ENCODE peak calls at places on chromosomes 13 and 19, in five cellular contexts. J is neuronal stem cell, F is IMR-90, P is H1, Q is H9. A is an unnamed sample.

GRCh38 chr19:54530866-54531265 is 28.2 kb downstream of the LAIR2 start:
- DNase-seq in J (no peak), F (no peak), P (no peak), Q (no peak), A (no peak)

GRCh38 chr13:58919551-58919950 is 1244.2 kb downstream of the DIAPH3 start:
- DNase-seq in J (no peak), F (no peak), P (no peak), Q (no peak), A (no peak)

GRCh38 chr19:33374406-33374703 is 846 bp downstream of the CEBPG start:
- DNase-seq in J (no peak), F (peak), P (no peak), Q (no peak), A (peak)

GRCh38 chr19:14370169-14370998 is 10.9 kb upstream of the ADGRE5 start:
- DNase-seq in J (no peak), F (no peak), P (no peak), Q (no peak), A (no peak)

GRCh38 chr13:51829236-51829899 is 15.6 kb downstream of the TMEM272 start:
- DNase-seq in J (no peak), F (no peak), P (no peak), Q (no peak), A (no peak)

GRCh38 chr19:15155296-15155695 is 45.5 kb downstream of the NOTCH3 start:
- DNase-seq in J (no peak), F (no peak), P (no peak), Q (no peak), A (peak)

GRCh38 chr13:77061362-77061761 is 34.4 kb upstream of the FBXL3 start:
- DNase-seq in J (no peak), F (no peak), P (no peak), Q (no peak), A (no peak)

GRCh38 chr13:31207630-31208549 is 8.1 kb downstream of the B3GLCT start:
- DNase-seq in J (no peak), F (peak), P (no peak), Q (no peak), A (no peak)

GRCh38 chr13:106619688-106620555 is 52.0 kb upstream of the ARGLU1 start:
- DNase-seq in J (peak), F (peak), P (no peak), Q (peak), A (peak)

GRCh38 chr13:70668293-70668692 is 560.0 kb upstream of the KLHL1 start:
- DNase-seq in J (peak), F (no peak), P (no peak), Q (peak), A (peak)

GRCh38 chr13:109785141-109785891 is 1.1 kb downstream of the IRS2 start:
- DNase-seq in J (no peak), F (peak), P (peak), Q (peak), A (peak)

GRCh38 chr13:97139704-97140103 is 82.4 kb upstream of the MBNL2 start:
- DNase-seq in J (no peak), F (no peak), P (no peak), Q (no peak), A (no peak)

GRCh38 chr13:112885242-112885781 is 83.7 kb upstream of the MCF2L start:
- DNase-seq in J (no peak), F (no peak), P (no peak), Q (no peak), A (no peak)

GRCh38 chr19:18672606-18673337 is 10.7 kb upstream of the CRTC1 start:
- DNase-seq in J (no peak), F (peak), P (no peak), Q (peak), A (no peak)

GRCh38 chr13:32021785-32022184 is 9.8 kb upstream of the FRY start:
- DNase-seq in J (no peak), F (no peak), P (no peak), Q (no peak), A (no peak)

GRCh38 chr13:46569471-46569870 is 16.5 kb downstream of the LRCH1 start:
- DNase-seq in J (no peak), F (no peak), P (no peak), Q (no peak), A (no peak)

GRCh38 chr13:110214637-110215036 is 92.3 kb downstream of the COL4A1 start:
- DNase-seq in J (no peak), F (peak), P (no peak), Q (no peak), A (no peak)

GRCh38 chr13:109871018-109871370 is 84.6 kb upstream of the IRS2 start:
- DNase-seq in J (no peak), F (peak), P (no peak), Q (no peak), A (peak)

GRCh38 chr13:107842562-107843180 is 372.7 kb downstream of the LIG4 start:
- DNase-seq in J (no peak), F (peak), P (no peak), Q (no peak), A (no peak)

GRCh38 chr19:29293736-29294342 is 80.9 kb upstream of the UQCRFS1 start:
- DNase-seq in J (no peak), F (no peak), P (no peak), Q (no peak), A (no peak)

GRCh38 chr13:34076943-34077703 is 259.2 kb downstream of the RFC3 start:
- DNase-seq in J (no peak), F (peak), P (no peak), Q (no peak), A (peak)

GRCh38 chr19:35716735-35716984 is 1.1 kb upstream of the KMT2B start:
- DNase-seq in J (no peak), F (no peak), P (no peak), Q (no peak), A (no peak)

GRCh38 chr13:109647699-109648098 is 138.7 kb downstream of the IRS2 start:
- DNase-seq in J (no peak), F (no peak), P (no peak), Q (no peak), A (no peak)

GRCh38 chr13:23959231-23959862 is 62.0 kb upstream of the C1QTNF9B start:
- DNase-seq in J (no peak), F (peak), P (no peak), Q (no peak), A (no peak)

GRCh38 chr19:29378543-29379105 is 147.2 kb upstream of the VSTM2B start:
- DNase-seq in J (no peak), F (no peak), P (peak), Q (peak), A (no peak)

GRCh38 chr19:15331419-15332310 is 674 bp downstream of the BRD4 start:
- DNase-seq in J (peak), F (no peak), P (peak), Q (peak), A (peak)

GRCh38 chr19:56091066-56091490 is 30.0 kb downstream of the ZNF787 start:
- DNase-seq in J (no peak), F (peak), P (no peak), Q (no peak), A (peak)

GRCh38 chr19:14381689-14382474 is 638 bp downstream of the ADGRE5 start:
- DNase-seq in J (no peak), F (peak), P (no peak), Q (no peak), A (peak)

DNA sequence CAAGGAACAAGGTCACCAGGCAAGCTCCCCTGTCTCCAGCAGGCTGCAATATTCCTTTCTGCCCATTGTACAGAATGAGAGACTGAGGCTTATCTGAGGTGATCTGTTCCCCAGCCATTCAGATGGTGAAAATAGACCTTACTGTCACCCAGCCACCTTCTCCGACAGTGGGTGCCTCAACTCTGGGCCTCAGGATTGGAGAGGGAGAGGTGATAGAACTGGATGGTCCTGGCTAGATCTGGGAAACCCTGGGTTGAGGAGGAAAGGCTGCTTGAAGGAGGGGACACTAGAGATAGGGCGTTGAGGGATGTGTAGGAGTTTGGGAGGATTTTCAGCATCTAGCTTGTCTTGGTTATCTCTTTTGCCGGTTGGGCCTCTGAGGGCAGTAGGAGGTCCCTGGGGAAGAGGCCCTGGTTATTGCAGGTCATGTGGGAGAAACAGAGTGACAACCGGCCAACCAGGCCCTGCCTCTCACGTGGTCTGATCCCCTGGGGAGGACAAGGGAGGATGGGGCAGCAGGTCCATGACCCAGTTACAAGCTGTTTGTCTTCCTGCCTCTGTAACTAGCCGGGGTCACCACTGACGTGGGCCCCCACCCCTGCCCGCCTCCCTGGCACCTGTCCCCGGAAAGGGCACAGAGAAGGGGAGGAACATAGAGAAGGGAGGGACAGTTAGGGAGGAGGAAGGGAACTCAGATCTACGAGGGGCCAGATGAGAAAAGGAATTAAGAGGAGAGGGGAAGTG is 8.2 kb downstream of the NFIC start:
- DNase-seq in J (no peak), F (no peak), P (no peak), Q (no peak), A (no peak)
- H3K18ac ChIP-seq in J (no peak), F (no peak), P (no peak), Q (no peak), A (no peak)

DNA sequence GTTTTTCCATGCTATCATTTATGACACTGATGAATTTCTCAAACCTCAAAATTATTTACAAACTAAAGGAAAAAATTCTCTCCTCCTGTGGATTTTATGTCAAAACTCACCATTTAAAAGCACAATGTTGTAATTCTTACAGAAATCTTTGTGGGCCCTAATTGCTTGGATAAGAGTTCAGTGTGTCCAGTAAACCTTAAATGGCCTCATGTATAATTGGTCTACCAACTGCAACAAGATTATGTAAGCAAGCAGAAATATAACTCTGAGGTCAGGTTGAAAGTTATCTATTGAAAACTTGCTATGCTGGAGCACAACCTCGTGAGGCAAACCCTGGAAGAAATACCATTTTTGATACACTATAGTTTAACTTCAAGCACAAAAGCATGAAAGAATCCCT is 22.0 kb downstream of the VWA8 start:
- DNase-seq in J (no peak), F (no peak), P (no peak), Q (no peak), A (no peak)
- H3K14ac ChIP-seq in J (no peak), F (no peak), P (no peak), Q (no peak), A (no peak)

GRCh38 chr19:45051929-45052579 is 13.2 kb downstream of the CLASRP start:
- DNase-seq in J (no peak), F (no peak), P (no peak), Q (no peak), A (no peak)

GRCh38 chr19:45047188-45047797 is 8.4 kb downstream of the CLASRP start:
- DNase-seq in J (no peak), F (no peak), P (no peak), Q (no peak), A (no peak)

GRCh38 chr19:45046355-45046754 is 7.5 kb downstream of the CLASRP start:
- DNase-seq in J (no peak), F (no peak), P (no peak), Q (no peak), A (no peak)

GRCh38 chr19:45050036-45050435 is 11.2 kb downstream of the CLASRP start:
- DNase-seq in J (no peak), F (no peak), P (no peak), Q (no peak), A (no peak)

GRCh38 chr19:45049073-45049736 is 10.4 kb downstream of the CLASRP start:
- DNase-seq in J (no peak), F (no peak), P (no peak), Q (no peak), A (peak)
- H3K18ac ChIP-seq in J (no peak), F (no peak), P (no peak), Q (no peak), A (peak)

GRCh38 chr13:50521191-50521590 is 322.3 kb downstream of the DLEU7 start:
- DNase-seq in J (no peak), F (no peak), P (no peak), Q (no peak), A (no peak)
- H3K14ac ChIP-seq in J (no peak), F (no peak), P (no peak), Q (no peak), A (no peak)

GRCh38 chr19:5711025-5711424 is 8.9 kb downstream of the LONP1 start:
- DNase-seq in J (no peak), F (no peak), P (no peak), Q (no peak), A (no peak)
- H3K18ac ChIP-seq in J (no peak), F (no peak), P (no peak), Q (no peak), A (peak)

GRCh38 chr19:10602330-10603083 is 15.4 kb upstream of the AP1M2 start:
- DNase-seq in J (peak), F (peak), P (peak), Q (peak), A (no peak)
- H3K14ac ChIP-seq in J (peak), F (peak), P (no peak), Q (peak), A (peak)

GRCh38 chr19:41425174-41426115 is 1.7 kb downstream of the B3GNT8 start:
- DNase-seq in J (no peak), F (no peak), P (no peak), Q (no peak), A (no peak)

GRCh38 chr19:41426952-41427646 is at the start of gene B3GNT8:
- DNase-seq in J (peak), F (peak), P (peak), Q (peak), A (peak)

GRCh38 chr19:41424335-41425173 is 2.6 kb downstream of the B3GNT8 start:
- DNase-seq in J (no peak), F (no peak), P (no peak), Q (no peak), A (no peak)

GRCh38 chr19:41427647-41428480 is 690 bp upstream of the B3GNT8 start:
- DNase-seq in J (no peak), F (no peak), P (peak), Q (peak), A (no peak)

DNA sequence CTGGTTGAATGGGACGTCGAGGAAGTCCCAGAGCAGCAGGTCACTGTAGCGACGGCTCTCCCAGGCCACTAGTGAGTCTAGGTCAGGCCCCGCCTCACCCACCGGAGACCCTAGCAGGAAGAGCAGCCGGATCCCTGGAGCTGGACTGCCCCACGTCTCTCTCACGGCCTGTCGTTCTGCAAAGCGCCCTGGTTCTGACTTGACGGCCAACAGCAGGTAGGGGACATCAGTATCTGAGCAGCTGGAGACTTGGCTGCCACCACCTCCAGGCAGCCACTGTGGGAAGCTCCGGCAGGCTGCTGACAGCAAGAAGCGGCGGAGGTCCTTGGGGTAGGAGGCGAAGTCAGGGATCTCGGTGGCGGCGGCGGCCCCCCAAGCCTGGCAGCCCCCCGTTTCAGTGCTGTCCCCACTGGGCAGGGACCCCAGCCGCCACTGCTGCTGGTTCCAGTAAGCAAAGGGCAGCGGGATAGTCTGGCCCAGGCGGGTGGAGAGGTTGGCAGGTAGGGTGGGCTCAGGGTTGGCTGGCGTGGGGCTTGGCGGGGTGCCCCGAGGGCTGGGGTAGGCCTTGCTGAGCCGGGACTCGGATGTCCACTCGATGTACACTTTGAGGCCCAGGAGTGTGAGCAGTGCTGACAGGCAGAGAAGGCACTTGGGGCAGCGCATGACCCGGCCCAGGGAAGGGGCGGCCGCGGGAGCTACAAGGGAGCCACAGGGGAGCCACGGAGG is 895 bp downstream of the B3GNT8 start:
- DNase-seq in J (no peak), F (no peak), P (no peak), Q (no peak), A (no peak)
- H3K18ac ChIP-seq in J (peak), F (no peak), P (no peak), Q (no peak), A (no peak)

GRCh38 chr19:3458595-3459284 is 21.6 kb downstream of the SMIM24 start:
- DNase-seq in J (no peak), F (peak), P (no peak), Q (peak), A (no peak)

GRCh38 chr19:3458229-3458555 is 22.1 kb downstream of the SMIM24 start:
- DNase-seq in J (no peak), F (no peak), P (no peak), Q (no peak), A (no peak)

GRCh38 chr19:3459965-3460582 is 20.3 kb downstream of the SMIM24 start:
- DNase-seq in J (no peak), F (no peak), P (no peak), Q (no peak), A (no peak)

GRCh38 chr19:3457531-3458228 is 22.6 kb downstream of the SMIM24 start:
- DNase-seq in J (no peak), F (no peak), P (no peak), Q (no peak), A (no peak)

DNA sequence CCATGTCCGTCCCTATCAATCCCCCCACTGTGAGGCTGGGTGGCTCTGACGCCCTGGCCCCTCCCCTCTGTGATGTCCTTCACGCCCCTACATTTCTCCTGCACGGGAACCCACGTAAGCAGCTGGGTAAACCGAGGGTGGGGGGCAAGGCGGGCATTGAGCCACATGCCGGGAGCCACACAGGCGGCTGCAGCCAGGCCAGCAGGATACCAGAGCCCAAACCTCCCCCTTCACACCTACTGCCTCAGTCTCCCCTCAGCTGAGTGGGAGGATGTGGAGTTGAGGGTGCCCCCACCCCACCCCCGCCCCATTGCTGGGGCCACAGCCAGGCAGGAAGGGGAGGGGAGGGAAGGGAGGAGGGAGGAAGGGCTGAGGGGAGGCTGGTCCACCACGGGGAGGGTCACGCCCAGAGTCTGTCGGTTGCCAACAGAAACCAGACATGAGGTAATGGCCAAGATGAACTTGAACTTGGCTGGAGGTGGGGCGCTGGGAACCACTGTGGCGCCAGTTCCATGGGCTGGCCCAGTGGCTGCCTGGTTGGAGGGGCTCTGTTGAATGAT is 20.9 kb downstream of the SMIM24 start:
- DNase-seq in J (no peak), F (peak), P (no peak), Q (peak), A (no peak)
- H3K14ac ChIP-seq in J (peak), F (peak), P (no peak), Q (no peak), A (no peak)

GRCh38 chr19:42206871-42207755 is 10.4 kb downstream of the DEDD2 start:
- DNase-seq in J (no peak), F (peak), P (no peak), Q (no peak), A (peak)
- H3K18ac ChIP-seq in J (no peak), F (peak), P (no peak), Q (no peak), A (peak)

GRCh38 chr19:39402417-39403297 is 4.0 kb upstream of the ZFP36 start:
- DNase-seq in J (peak), F (peak), P (peak), Q (peak), A (peak)
- H3K14ac ChIP-seq in J (peak), F (peak), P (no peak), Q (peak), A (peak)

A was measured in trophoblast cell.